ENCODE peak calls at places on chromosomes 6 and 20, in five cellular contexts. One of them, this sample, is unnamed. For H3K36me3, the result is how much of the 10 kb centered on the place peaks cover.

GRCh38 chr6:148365037-148365436 is 22.4 kb downstream of the SASH1 start:
- DNase-seq in mesendoderm: no peak
- DNase-seq in neuronal stem cell: no peak
- DNase-seq in IMR-90: no peak
- DNase-seq in trophoblast cell: no peak
- DNase-seq in this sample: no peak

GRCh38 chr6:160348552-160349441 is 619 bp downstream of the SLC22A3 start:
- DNase-seq in mesendoderm: peak
- DNase-seq in neuronal stem cell: peak
- DNase-seq in IMR-90: no peak
- DNase-seq in trophoblast cell: peak
- DNase-seq in this sample: peak

GRCh38 chr20:47011984-47012383 is 117.3 kb downstream of the EYA2 start:
- DNase-seq in mesendoderm: peak
- DNase-seq in neuronal stem cell: no peak
- DNase-seq in IMR-90: no peak
- DNase-seq in trophoblast cell: peak
- DNase-seq in this sample: no peak

GRCh38 chr20:32762754-32763201 is 593 bp downstream of the DNMT3B start:
- DNase-seq in mesendoderm: peak
- DNase-seq in neuronal stem cell: no peak
- DNase-seq in IMR-90: no peak
- DNase-seq in trophoblast cell: no peak
- DNase-seq in this sample: peak

GRCh38 chr6:153208706-153209105 is 77.6 kb upstream of the RGS17 start:
- DNase-seq in mesendoderm: no peak
- DNase-seq in neuronal stem cell: no peak
- DNase-seq in IMR-90: no peak
- DNase-seq in trophoblast cell: no peak
- DNase-seq in this sample: no peak

GRCh38 chr20:58481541-58482021 is 33.6 kb downstream of the APCDD1L start:
- DNase-seq in mesendoderm: peak
- DNase-seq in neuronal stem cell: peak
- DNase-seq in IMR-90: no peak
- DNase-seq in trophoblast cell: no peak
- DNase-seq in this sample: peak

GRCh38 chr6:7243188-7243942 is 69.6 kb downstream of the SSR1 start:
- DNase-seq in mesendoderm: peak
- DNase-seq in neuronal stem cell: peak
- DNase-seq in IMR-90: peak
- DNase-seq in trophoblast cell: peak
- DNase-seq in this sample: peak

GRCh38 chr6:14966111-14966901 is 279.6 kb upstream of the JARID2 start:
- DNase-seq in mesendoderm: peak
- DNase-seq in neuronal stem cell: no peak
- DNase-seq in IMR-90: peak
- DNase-seq in trophoblast cell: peak
- DNase-seq in this sample: no peak

GRCh38 chr20:3405139-3405538 is 2.3 kb downstream of the DNAAF9 start:
- DNase-seq in mesendoderm: peak
- DNase-seq in neuronal stem cell: no peak
- DNase-seq in IMR-90: no peak
- DNase-seq in trophoblast cell: peak
- DNase-seq in this sample: no peak

GRCh38 chr20:44054118-44054517 is 132.9 kb downstream of the JPH2 start:
- DNase-seq in mesendoderm: no peak
- DNase-seq in neuronal stem cell: no peak
- DNase-seq in IMR-90: no peak
- DNase-seq in trophoblast cell: no peak
- DNase-seq in this sample: no peak

GRCh38 chr6:167892835-167893234 is 66.1 kb downstream of the AFDN start:
- DNase-seq in mesendoderm: peak
- DNase-seq in neuronal stem cell: peak
- DNase-seq in IMR-90: no peak
- DNase-seq in trophoblast cell: no peak
- DNase-seq in this sample: no peak

GRCh38 chr6:38671885-38672467 is 31.0 kb downstream of the GLO1 start:
- DNase-seq in mesendoderm: peak
- DNase-seq in neuronal stem cell: peak
- DNase-seq in IMR-90: peak
- DNase-seq in trophoblast cell: peak
- DNase-seq in this sample: peak

GRCh38 chr6:22690446-22690845 is 121.1 kb downstream of the HDGFL1 start:
- DNase-seq in mesendoderm: no peak
- DNase-seq in neuronal stem cell: no peak
- DNase-seq in IMR-90: no peak
- DNase-seq in trophoblast cell: no peak
- DNase-seq in this sample: no peak

GRCh38 chr6:167543602-167544506 is 219.0 kb downstream of the TTLL2 start:
- DNase-seq in mesendoderm: no peak
- DNase-seq in neuronal stem cell: no peak
- DNase-seq in IMR-90: no peak
- DNase-seq in trophoblast cell: no peak
- DNase-seq in this sample: peak

GRCh38 chr6:2432258-2432657 is 186.9 kb upstream of the GMDS start:
- DNase-seq in mesendoderm: no peak
- DNase-seq in neuronal stem cell: no peak
- DNase-seq in IMR-90: peak
- DNase-seq in trophoblast cell: peak
- DNase-seq in this sample: peak

GRCh38 chr6:143878272-143878760 is 14.0 kb downstream of the ZC2HC1B start:
- DNase-seq in mesendoderm: no peak
- DNase-seq in neuronal stem cell: no peak
- DNase-seq in IMR-90: no peak
- DNase-seq in trophoblast cell: peak
- DNase-seq in this sample: no peak

GRCh38 chr6:56292505-56293181 is 45.3 kb upstream of the COL21A1 start:
- DNase-seq in mesendoderm: peak
- DNase-seq in neuronal stem cell: peak
- DNase-seq in IMR-90: peak
- DNase-seq in trophoblast cell: peak
- DNase-seq in this sample: peak

GRCh38 chr20:835220-836045 is 1.9 kb downstream of the FAM110A start:
- DNase-seq in mesendoderm: no peak
- DNase-seq in neuronal stem cell: no peak
- DNase-seq in IMR-90: no peak
- DNase-seq in trophoblast cell: no peak
- DNase-seq in this sample: no peak

GRCh38 chr6:157106487-157106886 is 216.8 kb downstream of the TMEM242 start:
- DNase-seq in mesendoderm: peak
- DNase-seq in neuronal stem cell: no peak
- DNase-seq in IMR-90: peak
- DNase-seq in trophoblast cell: peak
- DNase-seq in this sample: peak

GRCh38 chr6:107459283-107460073 is at the start of gene PDSS2:
- DNase-seq in mesendoderm: peak
- DNase-seq in neuronal stem cell: peak
- DNase-seq in IMR-90: peak
- DNase-seq in trophoblast cell: peak
- DNase-seq in this sample: peak

GRCh38 chr20:2671977-2672376 is 8.0 kb upstream of the IDH3B start:
- DNase-seq in mesendoderm: peak
- DNase-seq in neuronal stem cell: no peak
- DNase-seq in IMR-90: no peak
- DNase-seq in trophoblast cell: no peak
- DNase-seq in this sample: no peak

GRCh38 chr20:41091926-41092325 is 45.4 kb upstream of the PLCG1 start:
- DNase-seq in mesendoderm: no peak
- DNase-seq in neuronal stem cell: no peak
- DNase-seq in IMR-90: peak
- DNase-seq in trophoblast cell: no peak
- DNase-seq in this sample: peak

GRCh38 chr6:106808758-106809157 is 165.8 kb downstream of the CD24 start:
- DNase-seq in mesendoderm: no peak
- DNase-seq in neuronal stem cell: no peak
- DNase-seq in IMR-90: no peak
- DNase-seq in trophoblast cell: no peak
- DNase-seq in this sample: no peak

GRCh38 chr6:158328952-158329351 is 16.7 kb downstream of the TULP4 start:
- DNase-seq in mesendoderm: no peak
- DNase-seq in neuronal stem cell: no peak
- DNase-seq in IMR-90: no peak
- DNase-seq in trophoblast cell: no peak
- DNase-seq in this sample: no peak

GRCh38 chr6:5846335-5846734 is 160.4 kb downstream of the NRN1 start:
- DNase-seq in mesendoderm: no peak
- DNase-seq in neuronal stem cell: no peak
- DNase-seq in IMR-90: no peak
- DNase-seq in trophoblast cell: no peak
- DNase-seq in this sample: no peak
- H2AK5ac ChIP-seq in mesendoderm: no peak
- H2AK5ac ChIP-seq in neuronal stem cell: peak
- H2AK5ac ChIP-seq in IMR-90: no peak
- H2AK5ac ChIP-seq in trophoblast cell: no peak
- H2AK5ac ChIP-seq in this sample: no peak

DNA sequence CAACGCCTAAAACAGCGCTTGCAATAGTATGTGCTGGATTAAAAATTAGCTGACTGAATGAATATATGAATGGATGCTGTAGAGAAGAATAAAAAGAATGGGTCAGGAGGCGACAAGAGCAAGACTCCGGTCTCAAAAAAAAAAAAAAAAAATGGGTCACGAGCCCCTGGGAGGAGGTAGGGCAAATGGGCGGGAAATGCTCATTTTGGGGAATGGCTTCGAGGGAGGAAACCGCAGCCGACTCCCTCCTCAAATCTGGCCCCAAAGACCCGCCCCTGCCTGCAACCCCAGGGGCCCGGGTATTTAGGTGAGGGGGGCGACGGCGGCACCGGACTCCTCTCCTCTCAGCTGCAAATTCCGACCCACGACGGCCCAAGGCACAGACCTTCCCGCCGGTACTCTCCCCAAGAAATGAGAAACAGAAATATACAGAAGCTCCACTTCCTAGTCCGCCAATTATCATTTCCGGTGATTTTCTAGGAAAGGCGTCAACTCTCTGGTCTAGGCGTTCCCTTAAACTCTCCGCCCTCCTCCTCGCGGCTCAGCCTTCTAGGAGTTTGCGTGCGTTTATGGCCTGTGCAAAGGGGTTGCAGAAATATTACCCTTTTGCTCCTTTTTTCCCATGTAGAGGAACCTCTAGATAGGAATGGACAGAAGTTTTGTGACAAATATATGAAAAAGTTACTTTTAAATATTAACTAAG is at the start of gene ZNF311:
- DNase-seq in mesendoderm: peak
- DNase-seq in neuronal stem cell: no peak
- DNase-seq in IMR-90: peak
- DNase-seq in trophoblast cell: peak
- DNase-seq in this sample: peak
- H3K4me3 ChIP-seq in mesendoderm: peak
- H3K4me3 ChIP-seq in neuronal stem cell: peak
- H3K4me3 ChIP-seq in IMR-90: peak
- H3K4me3 ChIP-seq in trophoblast cell: peak
- H3K4me3 ChIP-seq in this sample: peak

GRCh38 chr20:34628026-34628425 is 48.9 kb downstream of the PIGU start:
- DNase-seq in mesendoderm: no peak
- DNase-seq in neuronal stem cell: no peak
- DNase-seq in IMR-90: peak
- DNase-seq in trophoblast cell: no peak
- DNase-seq in this sample: no peak

GRCh38 chr20:34626978-34627377 is 49.9 kb downstream of the PIGU start:
- DNase-seq in mesendoderm: no peak
- DNase-seq in neuronal stem cell: no peak
- DNase-seq in IMR-90: no peak
- DNase-seq in trophoblast cell: no peak
- DNase-seq in this sample: no peak

GRCh38 chr20:34629904-34630303 is 47.0 kb downstream of the PIGU start:
- DNase-seq in mesendoderm: no peak
- DNase-seq in neuronal stem cell: no peak
- DNase-seq in IMR-90: no peak
- DNase-seq in trophoblast cell: no peak
- DNase-seq in this sample: no peak

GRCh38 chr20:34627458-34627857 is 49.4 kb downstream of the PIGU start:
- DNase-seq in mesendoderm: no peak
- DNase-seq in neuronal stem cell: no peak
- DNase-seq in IMR-90: no peak
- DNase-seq in trophoblast cell: no peak
- DNase-seq in this sample: no peak

DNA sequence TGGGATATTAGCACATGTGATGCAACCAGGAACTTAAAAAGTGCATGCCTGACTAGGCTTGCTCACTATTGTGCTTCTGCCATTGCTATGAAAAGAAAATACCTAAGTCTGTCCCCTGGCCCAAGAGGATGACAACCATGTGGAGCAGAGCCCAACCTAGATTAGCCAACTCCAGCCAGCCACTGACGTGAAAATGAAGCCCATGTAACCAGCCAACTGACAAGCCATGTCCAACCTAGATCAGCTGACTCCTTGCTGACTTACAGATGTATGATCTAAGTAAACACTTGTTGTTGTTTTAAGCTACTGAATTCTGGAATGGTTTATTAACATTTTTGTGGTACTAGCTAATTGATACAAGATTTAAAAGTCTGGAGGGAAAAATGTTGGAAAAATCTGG is 47.5 kb downstream of the PIGU start:
- DNase-seq in mesendoderm: no peak
- DNase-seq in neuronal stem cell: no peak
- DNase-seq in IMR-90: no peak
- DNase-seq in trophoblast cell: no peak
- DNase-seq in this sample: no peak
- H3K36me3 ChIP-seq in mesendoderm: under half
- H3K36me3 ChIP-seq in neuronal stem cell: half or more
- H3K36me3 ChIP-seq in IMR-90: under half
- H3K36me3 ChIP-seq in trophoblast cell: under half
- H3K36me3 ChIP-seq in this sample: under half

GRCh38 chr6:13395272-13396237 is 67.2 kb upstream of the TBC1D7 start:
- DNase-seq in mesendoderm: peak
- DNase-seq in neuronal stem cell: no peak
- DNase-seq in IMR-90: peak
- DNase-seq in trophoblast cell: no peak
- DNase-seq in this sample: peak
- H2AK5ac ChIP-seq in mesendoderm: no peak
- H2AK5ac ChIP-seq in neuronal stem cell: no peak
- H2AK5ac ChIP-seq in IMR-90: peak
- H2AK5ac ChIP-seq in trophoblast cell: no peak
- H2AK5ac ChIP-seq in this sample: peak

DNA sequence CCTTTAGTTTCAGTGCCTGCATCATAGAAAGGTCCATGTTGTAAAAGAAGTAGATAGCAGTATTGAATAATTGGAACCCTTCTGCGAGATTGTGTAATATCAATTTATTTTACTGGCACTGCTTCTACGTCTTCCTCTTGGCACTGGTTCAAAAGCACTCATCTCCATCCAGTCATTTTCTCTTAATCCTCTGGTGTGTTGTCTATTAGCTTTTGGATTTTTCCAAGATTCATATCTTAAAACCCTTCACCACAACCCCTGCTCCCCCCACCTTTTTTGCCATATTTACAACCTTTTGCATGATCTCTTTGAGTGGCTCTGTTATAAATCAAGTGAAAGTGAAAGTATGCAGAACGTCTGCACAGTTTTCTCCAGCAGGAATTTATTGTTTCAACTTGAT is 76.6 kb upstream of the HSF2 start:
- DNase-seq in mesendoderm: no peak
- DNase-seq in neuronal stem cell: no peak
- DNase-seq in IMR-90: peak
- DNase-seq in trophoblast cell: no peak
- DNase-seq in this sample: peak
- H3K4me3 ChIP-seq in mesendoderm: no peak
- H3K4me3 ChIP-seq in neuronal stem cell: no peak
- H3K4me3 ChIP-seq in IMR-90: peak
- H3K4me3 ChIP-seq in trophoblast cell: no peak
- H3K4me3 ChIP-seq in this sample: peak

GRCh38 chr6:12149944-12150510 is 137.9 kb downstream of the HIVEP1 start:
- DNase-seq in mesendoderm: no peak
- DNase-seq in neuronal stem cell: no peak
- DNase-seq in IMR-90: no peak
- DNase-seq in trophoblast cell: no peak
- DNase-seq in this sample: no peak
- H3K36me3 ChIP-seq in mesendoderm: under half
- H3K36me3 ChIP-seq in neuronal stem cell: under half
- H3K36me3 ChIP-seq in IMR-90: under half
- H3K36me3 ChIP-seq in trophoblast cell: under half
- H3K36me3 ChIP-seq in this sample: under half